ENCODE peak calls at places on chromosomes 6 and 20, in ten cellular contexts. R, P, S, Z, X, C, M, J, Q and E are unnamed samples.

GRCh38 chr20:58088105-58088504 is 140.3 kb downstream of the ANKRD60 start:
- DNase-seq in C (no peak), J (peak), S (no peak), R (no peak), P (no peak), X (no peak), Q (no peak), M (no peak), Z (no peak), E (no peak)

GRCh38 chr6:158481612-158482473 is 78.0 kb upstream of the TMEM181 start:
- DNase-seq in M (no peak), Z (no peak), S (no peak), X (no peak), J (no peak), R (no peak), C (no peak), Q (no peak), P (no peak), E (no peak)

GRCh38 chr6:21494505-21494904 is 99.0 kb upstream of the SOX4 start:
- DNase-seq in Q (no peak), Z (no peak), M (no peak), R (no peak), C (no peak), J (no peak), S (no peak), P (no peak), X (no peak), E (no peak)

GRCh38 chr6:44732243-44732642 is 344.7 kb downstream of the CDC5L start:
- DNase-seq in S (no peak), M (no peak), Q (no peak), X (no peak), R (no peak), Z (no peak), P (no peak), J (no peak), C (no peak), E (no peak)

GRCh38 chr6:29845405-29846006 is 17.9 kb downstream of the HLA-G start:
- DNase-seq in S (no peak), C (no peak), X (peak), J (no peak), Z (no peak), R (no peak), M (no peak), P (peak), Q (no peak), E (no peak)

GRCh38 chr20:56323656-56324055 is 35.1 kb upstream of the FAM210B start:
- DNase-seq in P (no peak), X (no peak), Q (no peak), Z (no peak), S (no peak), J (no peak), M (no peak), R (no peak), C (no peak), E (no peak)

GRCh38 chr6:5478380-5478779 is 217.1 kb downstream of the FARS2 start:
- DNase-seq in Z (no peak), C (no peak), M (no peak), J (no peak), S (no peak), X (no peak), P (no peak), Q (no peak), R (no peak), E (no peak)

GRCh38 chr6:52534966-52535390 is 41.9 kb downstream of the TRAM2 start:
- DNase-seq in J (no peak), S (no peak), M (no peak), C (no peak), Q (no peak), X (no peak), P (no peak), Z (no peak), R (no peak), E (no peak)

GRCh38 chr6:148580442-148580841 is 166.4 kb upstream of the UST start:
- DNase-seq in C (no peak), M (no peak), X (no peak), Q (no peak), R (no peak), Z (no peak), S (no peak), P (no peak), J (no peak), E (no peak)

GRCh38 chr20:8309638-8310037 is 177.6 kb downstream of the PLCB1 start:
- DNase-seq in R (no peak), M (no peak), J (no peak), P (no peak), X (no peak), S (no peak), C (no peak), Z (no peak), Q (no peak), E (no peak)

GRCh38 chr6:111283707-111284106 is 196.4 kb downstream of the SLC16A10 start:
- DNase-seq in X (no peak), S (no peak), J (no peak), Z (no peak), Q (no peak), C (no peak), R (no peak), M (no peak), P (no peak), E (no peak)

GRCh38 chr6:8047466-8048292 is 16.5 kb downstream of the BLOC1S5 start:
- DNase-seq in J (no peak), Z (no peak), Q (no peak), S (no peak), P (no peak), X (no peak), M (no peak), C (no peak), R (no peak), E (no peak)

GRCh38 chr6:15989397-15989796 is 139.5 kb upstream of the MYLIP start:
- DNase-seq in P (no peak), R (no peak), M (no peak), Q (no peak), X (no peak), C (no peak), J (no peak), Z (no peak), S (no peak), E (no peak)

GRCh38 chr20:4666001-4666470 is 55.7 kb upstream of the PRND start:
- DNase-seq in Z (no peak), Q (no peak), R (no peak), C (no peak), M (no peak), S (no peak), J (no peak), X (peak), P (peak), E (no peak)